ENCODE peak calls at places on chromosomes 1 and 21, in five cellular contexts. T is kidney; M is HEK293T; X is activated naive CD8-positive, alpha-beta T cell treated with anti-CD3 and anti-CD28 coated beads, Interleukin-2, amount 50 U/mL, for 24 hours; Z is SHP77. C is an unnamed sample.

GRCh38 chr1:167717351-167717750 is 4.4 kb upstream of the MPZL1 start:
- DNase-seq in T (no peak), M (no peak), X (no peak), Z (no peak), C (no peak)

GRCh38 chr1:37038079-37038702 is 3.9 kb upstream of the GRIK3 start:
- DNase-seq in T (no peak), M (peak; percentile 34), X (no peak), Z (peak; percentile 85), C (peak; percentile 85)

GRCh38 chr1:182633657-182634281 is 29.6 kb upstream of the RGS16 start:
- DNase-seq in T (no peak), M (no peak), X (no peak), Z (peak; percentile 96), C (no peak)

GRCh38 chr1:32204943-32205361 is 519 bp upstream of the IQCC start:
- DNase-seq in T (no peak), M (no peak), X (no peak), Z (no peak), C (no peak)

GRCh38 chr1:62912028-62912638 is 128.2 kb downstream of the ATG4C start:
- DNase-seq in T (no peak), M (peak; percentile 63), X (no peak), Z (peak; percentile 4), C (no peak)

GRCh38 chr1:2176615-2177014 is 18.0 kb downstream of the FAAP20 start:
- DNase-seq in T (no peak), M (no peak), X (no peak), Z (no peak), C (no peak)

GRCh38 chr1:220891221-220892085 is 12.2 kb downstream of the HLX start:
- DNase-seq in T (peak; percentile 37), M (no peak), X (no peak), Z (no peak), C (no peak)

GRCh38 chr1:158679289-158679688 is 7.2 kb downstream of the SPTA1 start:
- DNase-seq in T (no peak), M (no peak), X (no peak), Z (no peak), C (no peak)

GRCh38 chr21:39051561-39051949 is 131.7 kb downstream of the PSMG1 start:
- DNase-seq in T (no peak), M (no peak), X (no peak), Z (no peak), C (no peak)

GRCh38 chr1:221801773-221802516 is 60.1 kb upstream of the DUSP10 start:
- DNase-seq in T (no peak), M (no peak), X (no peak), Z (no peak), C (no peak)